ENCODE peak calls at places on chromosomes 5 and 9, in six cellular contexts. J is DMS153; H is NCI-H2081; O is fibroblast of pulmonary artery; L is NCI-H1092 treated with DMSO at 0.1 percent for 48 hours; E is activated CD4-positive, alpha-beta T cell treated with anti-CD3 and anti-CD28 coated beads, Interleukin-2, amount 50 U/mL, for 1 hour. V is an unnamed sample.

GRCh38 chr5:134003064-134003956 is 1.5 kb downstream of the VDAC1 start:
- DNase-seq in L (no peak), E (no peak), J (no peak), H (no peak), O (no peak), V (no peak)

GRCh38 chr5:170164921-170165320 is 59.2 kb downstream of the FOXI1 start:
- DNase-seq in H (no peak), J (no peak), E (no peak), O (no peak), L (no peak), V (no peak)

GRCh38 chr9:97487107-97487506 is 14.4 kb upstream of the TMOD1 start:
- DNase-seq in J (no peak), O (peak; percentile 21), E (no peak), L (no peak), H (no peak), V (no peak)

GRCh38 chr5:75736273-75736672 is 19.0 kb upstream of the POC5 start:
- DNase-seq in H (no peak), L (no peak), J (no peak), O (no peak), E (no peak), V (no peak)

GRCh38 chr5:148104226-148104625 is 40.4 kb downstream of the SPINK5 start:
- DNase-seq in O (no peak), L (no peak), J (no peak), H (no peak), E (no peak), V (no peak)

GRCh38 chr9:4305586-4305985 is 5.7 kb upstream of the GLIS3 start:
- DNase-seq in O (no peak), L (no peak), H (no peak), E (no peak), J (no peak), V (no peak)

GRCh38 chr5:11476866-11477265 is 427.4 kb downstream of the CTNND2 start:
- DNase-seq in H (no peak), J (no peak), O (no peak), L (no peak), E (no peak), V (no peak)

GRCh38 chr5:157575096-157575872 is at the start of gene ADAM19:
- DNase-seq in E (peak; percentile 54), J (no peak), H (peak; percentile 14), O (peak; percentile 59), L (peak; percentile 39), V (no peak)

GRCh38 chr5:180820788-180821321 is 18.2 kb upstream of the MGAT1 start:
- DNase-seq in E (no peak), L (no peak), H (no peak), J (no peak), O (peak; percentile 28), V (peak; percentile 26)